ENCODE peak calls at places on chromosomes 2 and 18, in four cellular contexts. One of them, this sample, is unnamed. For H3K9me3 and H3K36me3, the result is how much of the 10 kb centered on the place peaks cover.

GRCh38 chr18:35938158-35938557 is 34.3 kb upstream of the RMP24 start:
- DNase-seq in DND-41: no peak
- DNase-seq in NT2/D1: no peak
- DNase-seq in fibroblast of lung: peak
- DNase-seq in this sample: peak

GRCh38 chr18:58313491-58314032 is 269.5 kb downstream of the NEDD4L start:
- DNase-seq in DND-41: no peak
- DNase-seq in fibroblast of lung: no peak
- DNase-seq in NT2/D1: no peak
- DNase-seq in this sample: no peak

GRCh38 chr2:49044680-49045079 is 109.6 kb downstream of the FSHR start:
- DNase-seq in DND-41: no peak
- DNase-seq in NT2/D1: peak
- DNase-seq in fibroblast of lung: no peak
- DNase-seq in this sample: no peak

GRCh38 chr18:23668731-23669130 is 6.0 kb upstream of the ANKRD29 start:
- DNase-seq in DND-41: no peak
- DNase-seq in NT2/D1: no peak
- DNase-seq in fibroblast of lung: no peak
- DNase-seq in this sample: no peak

GRCh38 chr2:26562811-26563645 is 78.1 kb downstream of the CIB4 start:
- DNase-seq in DND-41: peak
- DNase-seq in NT2/D1: no peak
- DNase-seq in fibroblast of lung: peak
- DNase-seq in this sample: peak

GRCh38 chr2:112142525-112143078 is 4.4 kb downstream of the FBLN7 start:
- DNase-seq in fibroblast of lung: no peak
- DNase-seq in NT2/D1: no peak
- DNase-seq in DND-41: no peak
- DNase-seq in this sample: no peak

GRCh38 chr2:235605999-235606715 is 112.3 kb downstream of the AGAP1 start:
- DNase-seq in DND-41: no peak
- DNase-seq in NT2/D1: peak
- DNase-seq in fibroblast of lung: peak
- DNase-seq in this sample: peak

GRCh38 chr18:54215069-54215468 is 9.4 kb downstream of the MBD2 start:
- DNase-seq in DND-41: no peak
- DNase-seq in fibroblast of lung: peak
- DNase-seq in NT2/D1: no peak
- DNase-seq in this sample: peak

GRCh38 chr2:215105607-215106354 is 32.6 kb downstream of the ABCA12 start:
- DNase-seq in DND-41: no peak
- DNase-seq in fibroblast of lung: peak
- DNase-seq in NT2/D1: no peak
- DNase-seq in this sample: peak

GRCh38 chr18:59357928-59358327 is 1.1 kb downstream of the LMAN1 start:
- DNase-seq in NT2/D1: no peak
- DNase-seq in fibroblast of lung: peak
- DNase-seq in DND-41: no peak
- DNase-seq in this sample: peak

GRCh38 chr2:64730551-64731305 is 77.0 kb upstream of the SERTAD2 start:
- DNase-seq in NT2/D1: no peak
- DNase-seq in DND-41: peak
- DNase-seq in fibroblast of lung: peak
- DNase-seq in this sample: peak

GRCh38 chr18:9244376-9244775 is 90.2 kb upstream of the TWSG1 start:
- DNase-seq in fibroblast of lung: no peak
- DNase-seq in DND-41: no peak
- DNase-seq in NT2/D1: no peak
- DNase-seq in this sample: no peak

GRCh38 chr2:105934467-105934866 is 189.8 kb downstream of the NCK2 start:
- DNase-seq in NT2/D1: no peak
- DNase-seq in DND-41: no peak
- DNase-seq in fibroblast of lung: no peak
- DNase-seq in this sample: no peak

GRCh38 chr2:172578860-172579512 is 23.1 kb downstream of the PDK1 start:
- DNase-seq in NT2/D1: no peak
- DNase-seq in DND-41: no peak
- DNase-seq in fibroblast of lung: no peak
- DNase-seq in this sample: no peak

GRCh38 chr18:49898421-49898820 is 85.1 kb upstream of the ACAA2 start:
- DNase-seq in DND-41: peak
- DNase-seq in NT2/D1: peak
- DNase-seq in fibroblast of lung: peak
- DNase-seq in this sample: peak

GRCh38 chr2:183341057-183341456 is 216.8 kb downstream of the NUP35 start:
- DNase-seq in NT2/D1: no peak
- DNase-seq in fibroblast of lung: no peak
- DNase-seq in DND-41: no peak
- DNase-seq in this sample: no peak

GRCh38 chr2:178843688-178844087 is 36.5 kb upstream of the TTN start:
- DNase-seq in NT2/D1: no peak
- DNase-seq in fibroblast of lung: no peak
- DNase-seq in DND-41: no peak
- DNase-seq in this sample: no peak

GRCh38 chr2:127153691-127154158 is 46.8 kb upstream of the BIN1 start:
- DNase-seq in DND-41: no peak
- DNase-seq in fibroblast of lung: peak
- DNase-seq in NT2/D1: no peak
- DNase-seq in this sample: peak

GRCh38 chr2:24183369-24184069 is 8.7 kb downstream of the FAM228A start:
- DNase-seq in NT2/D1: no peak
- DNase-seq in fibroblast of lung: no peak
- DNase-seq in DND-41: no peak
- DNase-seq in this sample: no peak

GRCh38 chr18:13681701-13682100 is 44.7 kb downstream of the FAM210A start:
- DNase-seq in fibroblast of lung: no peak
- DNase-seq in NT2/D1: no peak
- DNase-seq in DND-41: no peak
- DNase-seq in this sample: no peak

GRCh38 chr2:240793313-240794177 is 26.5 kb downstream of the KIF1A start:
- DNase-seq in NT2/D1: no peak
- DNase-seq in fibroblast of lung: no peak
- DNase-seq in DND-41: no peak
- DNase-seq in this sample: no peak

GRCh38 chr2:223979730-223980396 is 22.6 kb downstream of the MRPL44 start:
- DNase-seq in NT2/D1: no peak
- DNase-seq in DND-41: peak
- DNase-seq in fibroblast of lung: peak
- DNase-seq in this sample: no peak

GRCh38 chr2:19769513-19769912 is 132.3 kb downstream of the TTC32 start:
- DNase-seq in DND-41: no peak
- DNase-seq in NT2/D1: no peak
- DNase-seq in fibroblast of lung: no peak
- DNase-seq in this sample: peak

GRCh38 chr18:36899289-36899688 is 70.4 kb downstream of the KIAA1328 start:
- DNase-seq in fibroblast of lung: no peak
- DNase-seq in DND-41: no peak
- DNase-seq in NT2/D1: peak
- DNase-seq in this sample: no peak

GRCh38 chr2:120948662-120949011 is 213.0 kb downstream of the GLI2 start:
- DNase-seq in fibroblast of lung: no peak
- DNase-seq in DND-41: no peak
- DNase-seq in NT2/D1: no peak
- DNase-seq in this sample: no peak

GRCh38 chr2:76953733-76954347 is 568.3 kb downstream of the LRRTM4 start:
- DNase-seq in DND-41: peak
- DNase-seq in NT2/D1: peak
- DNase-seq in fibroblast of lung: peak
- DNase-seq in this sample: peak

GRCh38 chr2:174985624-174986023 is 19.6 kb downstream of the CHN1 start:
- DNase-seq in fibroblast of lung: peak
- DNase-seq in NT2/D1: no peak
- DNase-seq in DND-41: no peak
- DNase-seq in this sample: peak

GRCh38 chr2:237073552-237073951 is 12.1 kb upstream of the COPS8 start:
- DNase-seq in DND-41: no peak
- DNase-seq in fibroblast of lung: peak
- DNase-seq in NT2/D1: no peak
- DNase-seq in this sample: peak

GRCh38 chr18:11405804-11406203 is 203.6 kb upstream of the SLC35G4 start:
- DNase-seq in NT2/D1: no peak
- DNase-seq in DND-41: no peak
- DNase-seq in fibroblast of lung: no peak
- DNase-seq in this sample: no peak

GRCh38 chr2:167438206-167438605 is 549.9 kb downstream of the XIRP2 start:
- DNase-seq in NT2/D1: peak
- DNase-seq in fibroblast of lung: peak
- DNase-seq in DND-41: no peak
- DNase-seq in this sample: no peak

GRCh38 chr2:32884346-32884745 is 62.4 kb upstream of the LTBP1 start:
- DNase-seq in fibroblast of lung: peak
- DNase-seq in DND-41: no peak
- DNase-seq in NT2/D1: no peak
- DNase-seq in this sample: no peak

GRCh38 chr18:21656402-21656801 is 44.3 kb downstream of the SNRPD1 start:
- DNase-seq in NT2/D1: no peak
- DNase-seq in DND-41: no peak
- DNase-seq in fibroblast of lung: peak
- DNase-seq in this sample: peak

GRCh38 chr2:51003345-51004192 is 28.4 kb downstream of the NRXN1 start:
- DNase-seq in NT2/D1: no peak
- DNase-seq in fibroblast of lung: peak
- DNase-seq in DND-41: no peak
- DNase-seq in this sample: peak

GRCh38 chr2:16318051-16318450 is 347.6 kb downstream of the CYRIA start:
- DNase-seq in DND-41: no peak
- DNase-seq in fibroblast of lung: no peak
- DNase-seq in NT2/D1: no peak
- DNase-seq in this sample: no peak
- H3K9me3 ChIP-seq in DND-41: under half
- H3K9me3 ChIP-seq in fibroblast of lung: under half
- H3K9me3 ChIP-seq in NT2/D1: under half
- H3K9me3 ChIP-seq in this sample: under half

DNA sequence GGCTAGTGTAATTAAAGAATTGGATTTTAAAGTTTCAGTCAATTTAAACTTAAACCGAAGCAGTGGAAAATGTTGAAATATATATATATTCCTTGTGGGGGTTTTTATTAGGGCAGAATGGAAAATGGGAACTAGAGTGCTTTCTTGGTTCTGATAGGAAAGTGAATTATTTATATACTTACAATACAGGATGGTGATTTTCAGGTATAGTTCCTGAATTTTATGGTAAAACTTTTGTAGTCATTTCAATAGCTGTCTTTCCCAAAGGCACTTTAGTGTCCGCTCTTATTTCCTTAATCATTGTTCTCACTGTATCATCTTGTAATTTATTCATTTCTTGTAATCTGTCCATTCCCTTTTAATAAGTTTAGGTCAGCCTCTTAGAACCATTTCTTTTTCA is 1.9 kb downstream of the RPL37A start:
- DNase-seq in NT2/D1: no peak
- DNase-seq in DND-41: no peak
- DNase-seq in fibroblast of lung: no peak
- DNase-seq in this sample: no peak
- H3K36me3 ChIP-seq in NT2/D1: half or more
- H3K36me3 ChIP-seq in DND-41: half or more
- H3K36me3 ChIP-seq in fibroblast of lung: under half
- H3K36me3 ChIP-seq in this sample: half or more

GRCh38 chr18:79523738-79524180 is 128.0 kb downstream of the NFATC1 start:
- DNase-seq in NT2/D1: no peak
- DNase-seq in fibroblast of lung: no peak
- DNase-seq in DND-41: peak
- DNase-seq in this sample: no peak
- H3K9ac ChIP-seq in NT2/D1: no peak
- H3K9ac ChIP-seq in fibroblast of lung: no peak
- H3K9ac ChIP-seq in DND-41: peak
- H3K9ac ChIP-seq in this sample: no peak

DNA sequence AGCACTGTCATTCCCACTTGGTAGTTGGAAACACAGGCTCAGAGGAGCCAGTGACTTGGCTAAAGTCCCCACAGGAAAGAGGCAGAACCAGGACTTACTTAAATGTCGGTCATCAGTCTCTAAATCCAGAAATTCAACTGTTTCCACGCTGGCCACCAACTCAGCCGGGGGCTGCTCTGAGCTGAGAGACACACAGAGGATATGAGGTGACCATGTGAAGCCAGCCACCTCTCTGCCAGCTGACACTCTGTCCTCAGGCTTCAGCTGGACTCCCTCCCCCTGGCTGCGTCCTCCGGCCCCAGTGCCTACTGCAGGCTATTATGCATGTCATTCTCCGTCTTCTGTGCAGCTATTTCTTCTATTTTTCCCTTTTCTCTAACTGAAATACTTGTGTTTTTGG is 168.9 kb downstream of the ANKRD30B start:
- DNase-seq in NT2/D1: no peak
- DNase-seq in fibroblast of lung: no peak
- DNase-seq in DND-41: no peak
- DNase-seq in this sample: no peak
- H3K9me3 ChIP-seq in NT2/D1: under half
- H3K9me3 ChIP-seq in fibroblast of lung: under half
- H3K9me3 ChIP-seq in DND-41: under half
- H3K9me3 ChIP-seq in this sample: under half

GRCh38 chr2:200432296-200432695 is 77.6 kb downstream of the KCTD18 start:
- DNase-seq in NT2/D1: no peak
- DNase-seq in fibroblast of lung: peak
- DNase-seq in DND-41: no peak
- DNase-seq in this sample: no peak

GRCh38 chr2:200438251-200438650 is 71.6 kb downstream of the KCTD18 start:
- DNase-seq in NT2/D1: no peak
- DNase-seq in DND-41: no peak
- DNase-seq in fibroblast of lung: no peak
- DNase-seq in this sample: no peak

GRCh38 chr2:200430017-200430416 is 79.9 kb downstream of the KCTD18 start:
- DNase-seq in fibroblast of lung: no peak
- DNase-seq in DND-41: no peak
- DNase-seq in NT2/D1: no peak
- DNase-seq in this sample: peak

GRCh38 chr2:200439981-200440380 is 69.9 kb downstream of the KCTD18 start:
- DNase-seq in NT2/D1: no peak
- DNase-seq in DND-41: no peak
- DNase-seq in fibroblast of lung: no peak
- DNase-seq in this sample: no peak

DNA sequence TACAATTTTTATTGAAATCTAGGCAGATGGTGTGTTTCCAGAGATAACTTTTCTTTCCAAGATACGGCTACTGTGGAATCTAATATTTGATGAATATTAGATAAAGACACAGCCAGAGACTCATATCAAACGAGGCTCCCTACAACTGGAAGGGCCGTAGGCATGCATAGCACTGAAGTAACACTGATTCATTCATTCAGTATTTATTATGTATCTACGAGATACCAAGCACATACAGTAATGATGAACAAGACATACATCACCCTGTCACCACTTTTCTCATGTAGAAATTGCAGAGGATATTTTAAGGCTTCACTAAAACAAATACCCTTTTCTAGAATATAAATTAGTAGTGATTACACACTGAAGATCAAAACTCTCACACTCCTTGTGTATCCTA is 74.5 kb downstream of the KCTD18 start:
- DNase-seq in DND-41: no peak
- DNase-seq in NT2/D1: no peak
- DNase-seq in fibroblast of lung: peak
- DNase-seq in this sample: no peak
- H3K36me3 ChIP-seq in DND-41: under half
- H3K36me3 ChIP-seq in NT2/D1: under half
- H3K36me3 ChIP-seq in fibroblast of lung: under half
- H3K36me3 ChIP-seq in this sample: under half

This sample was measured in adipocyte.